ENCODE peak calls at places on chromosomes 12 and 14, in six cellular contexts. P, D, C, K, O and U are unnamed samples. For H3K4me1, the result is how much of the 10 kb centered on the place peaks cover.

GRCh38 chr12:288687-289086 is 26.1 kb upstream of the SLC6A13 start:
- DNase-seq in P (no peak), D (no peak), C (no peak), K (peak), O (no peak), U (no peak)

GRCh38 chr12:132413931-132414588 is 75.9 kb upstream of the FBRSL1 start:
- DNase-seq in P (no peak), D (no peak), C (no peak), K (no peak), O (no peak), U (no peak)

GRCh38 chr14:100030441-100031153 is 34.6 kb upstream of the EVL start:
- DNase-seq in P (no peak), D (no peak), C (no peak), K (peak), O (peak), U (no peak)

GRCh38 chr14:105939810-105940508 is 413.6 kb downstream of the TMEM121 start:
- DNase-seq in P (no peak), D (no peak), C (peak), K (no peak), O (no peak), U (peak)

GRCh38 chr14:61126083-61126962 is 145.3 kb downstream of the SLC38A6 start:
- DNase-seq in P (no peak), D (peak), C (no peak), K (no peak), O (no peak), U (no peak)

GRCh38 chr12:127411141-127411915 is 855.6 kb upstream of the TMEM132C start:
- DNase-seq in P (no peak), D (no peak), C (no peak), K (no peak), O (no peak), U (no peak)

GRCh38 chr14:77204457-77204796 is 22.8 kb downstream of the TMEM63C start:
- DNase-seq in P (no peak), D (no peak), C (no peak), K (no peak), O (no peak), U (no peak)

GRCh38 chr14:69586420-69586819 is 11.7 kb upstream of the CCDC177 start:
- DNase-seq in P (no peak), D (no peak), C (no peak), K (no peak), O (no peak), U (no peak)

GRCh38 chr12:66688836-66689439 is 10.1 kb upstream of the GRIP1 start:
- DNase-seq in P (no peak), D (no peak), C (no peak), K (peak), O (no peak), U (no peak)

GRCh38 chr12:74424778-74425177 is 112.9 kb upstream of the ATXN7L3B start:
- DNase-seq in P (no peak), D (no peak), C (no peak), K (no peak), O (no peak), U (no peak)

GRCh38 chr12:103833891-103834290 is 7.1 kb downstream of the NT5DC3 start:
- DNase-seq in P (no peak), D (no peak), C (no peak), K (no peak), O (no peak), U (no peak)

GRCh38 chr12:104507672-104508071 is 50.9 kb downstream of the CHST11 start:
- DNase-seq in P (no peak), D (no peak), C (no peak), K (no peak), O (no peak), U (no peak)

GRCh38 chr14:71591929-71592328 is 340.3 kb upstream of the RGS6 start:
- DNase-seq in P (no peak), D (no peak), C (no peak), K (no peak), O (no peak), U (no peak)

GRCh38 chr12:93669452-93669851 is 7.7 kb upstream of the CRADD start:
- DNase-seq in P (no peak), D (no peak), C (no peak), K (no peak), O (no peak), U (no peak)

GRCh38 chr12:124629117-124629516 is 61.7 kb upstream of the NCOR2 start:
- DNase-seq in P (no peak), D (no peak), C (no peak), K (no peak), O (no peak), U (no peak)

GRCh38 chr12:89230376-89231101 is 121.8 kb downstream of the DUSP6 start:
- DNase-seq in P (no peak), D (no peak), C (no peak), K (no peak), O (no peak), U (no peak)

GRCh38 chr14:30016025-30016424 is 88.4 kb upstream of the PRKD1 start:
- DNase-seq in P (no peak), D (no peak), C (no peak), K (no peak), O (no peak), U (no peak)

GRCh38 chr12:52232916-52233461 is at the start of gene KRT7:
- DNase-seq in P (peak), D (no peak), C (peak), K (peak), O (no peak), U (no peak)
- TF ChIP-seq POLR2A in P (peak), D (no peak), C (no peak), K (peak), O (no peak), U (no peak)

GRCh38 chr14:34665785-34666425 is 36.0 kb upstream of the SNX6 start:
- DNase-seq in P (no peak), D (peak), C (no peak), K (peak), O (no peak), U (no peak)

GRCh38 chr14:34662558-34663088 is 32.7 kb upstream of the SNX6 start:
- DNase-seq in P (no peak), D (no peak), C (no peak), K (no peak), O (no peak), U (no peak)

DNA sequence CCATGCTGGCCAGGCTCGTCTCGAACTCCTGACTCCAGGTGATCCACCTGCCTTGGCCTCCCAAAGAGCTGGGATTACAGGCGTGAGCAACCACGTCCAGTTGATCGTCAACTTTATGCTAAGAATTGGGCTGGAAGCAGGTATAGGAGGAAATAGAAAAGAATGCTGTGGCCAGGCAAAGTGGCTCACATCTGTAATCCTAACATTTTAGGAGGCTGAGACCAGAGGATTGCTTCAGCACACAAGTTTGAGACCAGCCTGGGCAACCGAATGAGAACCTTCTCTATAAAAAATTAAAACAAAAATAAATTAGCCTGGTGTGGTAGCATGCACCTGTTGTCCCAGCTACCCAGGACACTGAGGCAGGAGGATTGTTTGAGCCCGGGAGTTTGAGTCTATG is 37.1 kb upstream of the SNX6 start:
- DNase-seq in P (no peak), D (no peak), C (no peak), K (no peak), O (no peak), U (no peak)
- H3K27ac ChIP-seq in P (no peak), D (no peak), C (no peak), K (peak), O (no peak), U (no peak)

DNA sequence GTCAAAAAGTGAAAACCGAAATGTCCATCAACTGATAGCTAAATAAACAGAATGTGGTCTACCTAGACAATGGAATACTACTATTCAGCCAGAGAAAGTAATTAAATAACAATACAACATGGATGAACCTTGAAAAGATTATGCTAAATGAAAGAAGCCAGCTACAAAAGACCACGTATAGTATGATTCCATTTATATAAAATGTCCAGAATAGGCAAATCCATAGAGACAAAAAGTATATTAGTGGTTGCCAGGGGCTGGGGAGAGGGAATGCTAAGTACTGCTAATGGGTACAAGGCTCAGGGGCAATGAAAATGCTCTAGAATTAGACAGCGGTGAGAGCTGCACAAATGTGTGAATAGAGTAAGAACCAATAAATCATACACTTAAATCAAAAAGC is 29.9 kb downstream of the CDC42BPB start:
- DNase-seq in P (no peak), D (no peak), C (no peak), K (no peak), O (no peak), U (no peak)
- H3K4me1 ChIP-seq in P (under half), D (under half), C (under half), K (under half), O (under half), U (under half)

GRCh38 chr12:12930633-12931032 is 21.3 kb downstream of the GPRC5D start:
- DNase-seq in P (no peak), D (no peak), C (no peak), K (no peak), O (no peak), U (no peak)

GRCh38 chr12:12929696-12930095 is 22.3 kb downstream of the GPRC5D start:
- DNase-seq in P (no peak), D (no peak), C (no peak), K (no peak), O (no peak), U (no peak)

GRCh38 chr12:12926571-12927071 is 25.3 kb downstream of the GPRC5D start:
- DNase-seq in P (no peak), D (no peak), C (no peak), K (peak), O (no peak), U (no peak)

GRCh38 chr12:12925383-12925782 is 26.6 kb downstream of the GPRC5D start:
- DNase-seq in P (no peak), D (no peak), C (no peak), K (no peak), O (no peak), U (no peak)

GRCh38 chr12:12927211-12928079 is 24.5 kb downstream of the GPRC5D start:
- DNase-seq in P (peak), D (no peak), C (peak), K (peak), O (peak), U (peak)
- TF ChIP-seq POLR2A in P (no peak), D (no peak), C (no peak), K (peak), O (no peak), U (no peak)